ENCODE peak calls at places on chromosomes 6 and 20, in seven cellular contexts. One of them, this sample, is unnamed.

GRCh38 chr6:6583836-6584235 is 4.7 kb upstream of the LY86 start:
- DNase-seq in astrocyte: no peak
- DNase-seq in breast epithelium: no peak
- DNase-seq in AG20443: no peak
- DNase-seq in NCI-H69: no peak
- DNase-seq in GM13977: no peak
- DNase-seq in HL-60: peak
- DNase-seq in this sample: no peak

GRCh38 chr6:63352587-63353281 is 33.0 kb upstream of the LGSN start:
- DNase-seq in AG20443: peak
- DNase-seq in GM13977: peak
- DNase-seq in astrocyte: peak
- DNase-seq in NCI-H69: peak
- DNase-seq in breast epithelium: no peak
- DNase-seq in HL-60: peak
- DNase-seq in this sample: peak

GRCh38 chr20:19583532-19584175 is 174.4 kb upstream of the RIN2 start:
- DNase-seq in astrocyte: no peak
- DNase-seq in HL-60: peak
- DNase-seq in AG20443: peak
- DNase-seq in breast epithelium: peak
- DNase-seq in GM13977: peak
- DNase-seq in NCI-H69: peak
- DNase-seq in this sample: peak

GRCh38 chr20:35329435-35330139 is 37.4 kb upstream of the FAM83C start:
- DNase-seq in breast epithelium: no peak
- DNase-seq in GM13977: peak
- DNase-seq in astrocyte: no peak
- DNase-seq in NCI-H69: peak
- DNase-seq in HL-60: peak
- DNase-seq in AG20443: peak
- DNase-seq in this sample: no peak

GRCh38 chr6:105779113-105779512 is 307.0 kb upstream of the PRDM1 start:
- DNase-seq in astrocyte: no peak
- DNase-seq in NCI-H69: no peak
- DNase-seq in GM13977: no peak
- DNase-seq in HL-60: no peak
- DNase-seq in AG20443: peak
- DNase-seq in breast epithelium: no peak
- DNase-seq in this sample: no peak

GRCh38 chr20:21109144-21109543 is 3.0 kb upstream of the LINC00237 start:
- DNase-seq in GM13977: no peak
- DNase-seq in AG20443: no peak
- DNase-seq in breast epithelium: no peak
- DNase-seq in HL-60: no peak
- DNase-seq in astrocyte: no peak
- DNase-seq in NCI-H69: no peak
- DNase-seq in this sample: no peak

GRCh38 chr6:158638393-158638792 is 6.2 kb downstream of the DYNLT1 start:
- DNase-seq in GM13977: no peak
- DNase-seq in astrocyte: no peak
- DNase-seq in breast epithelium: no peak
- DNase-seq in HL-60: no peak
- DNase-seq in NCI-H69: no peak
- DNase-seq in AG20443: no peak
- DNase-seq in this sample: no peak

GRCh38 chr6:157988700-157989063 is 7.0 kb downstream of the SYNJ2 start:
- DNase-seq in GM13977: no peak
- DNase-seq in NCI-H69: no peak
- DNase-seq in HL-60: no peak
- DNase-seq in breast epithelium: no peak
- DNase-seq in astrocyte: no peak
- DNase-seq in AG20443: no peak
- DNase-seq in this sample: no peak

GRCh38 chr6:42453649-42454427 is 2.1 kb upstream of the TRERF1 start:
- DNase-seq in NCI-H69: peak
- DNase-seq in GM13977: peak
- DNase-seq in HL-60: peak
- DNase-seq in breast epithelium: peak
- DNase-seq in AG20443: peak
- DNase-seq in astrocyte: peak
- DNase-seq in this sample: no peak

GRCh38 chr6:106339334-106340029 is 13.9 kb upstream of the ATG5 start:
- DNase-seq in NCI-H69: peak
- DNase-seq in breast epithelium: no peak
- DNase-seq in GM13977: peak
- DNase-seq in astrocyte: peak
- DNase-seq in HL-60: peak
- DNase-seq in AG20443: peak
- DNase-seq in this sample: no peak

GRCh38 chr6:106119526-106119925 is 33.4 kb downstream of the PRDM1 start:
- DNase-seq in HL-60: no peak
- DNase-seq in GM13977: no peak
- DNase-seq in breast epithelium: no peak
- DNase-seq in AG20443: no peak
- DNase-seq in NCI-H69: no peak
- DNase-seq in astrocyte: no peak
- DNase-seq in this sample: no peak

GRCh38 chr6:105882071-105882803 is 203.9 kb upstream of the PRDM1 start:
- DNase-seq in breast epithelium: no peak
- DNase-seq in AG20443: no peak
- DNase-seq in GM13977: no peak
- DNase-seq in astrocyte: peak
- DNase-seq in NCI-H69: no peak
- DNase-seq in HL-60: no peak
- DNase-seq in this sample: no peak

GRCh38 chr6:17859846-17860245 is 127.6 kb downstream of the KIF13A start:
- DNase-seq in astrocyte: no peak
- DNase-seq in AG20443: no peak
- DNase-seq in breast epithelium: no peak
- DNase-seq in HL-60: no peak
- DNase-seq in GM13977: no peak
- DNase-seq in NCI-H69: no peak
- DNase-seq in this sample: no peak

GRCh38 chr20:37251836-37252477 is 9.7 kb downstream of the GHRH start:
- DNase-seq in breast epithelium: no peak
- DNase-seq in AG20443: no peak
- DNase-seq in NCI-H69: no peak
- DNase-seq in GM13977: no peak
- DNase-seq in HL-60: no peak
- DNase-seq in astrocyte: no peak
- DNase-seq in this sample: no peak

GRCh38 chr6:39184906-39185580 is 44.2 kb downstream of the KCNK5 start:
- DNase-seq in AG20443: no peak
- DNase-seq in NCI-H69: no peak
- DNase-seq in breast epithelium: no peak
- DNase-seq in astrocyte: no peak
- DNase-seq in GM13977: no peak
- DNase-seq in HL-60: no peak
- DNase-seq in this sample: no peak

GRCh38 chr20:14522595-14522994 is 185.2 kb upstream of the FLRT3 start:
- DNase-seq in HL-60: no peak
- DNase-seq in astrocyte: no peak
- DNase-seq in breast epithelium: no peak
- DNase-seq in NCI-H69: no peak
- DNase-seq in GM13977: no peak
- DNase-seq in AG20443: no peak
- DNase-seq in this sample: no peak

GRCh38 chr6:139955366-139956155 is 581.1 kb upstream of the CITED2 start:
- DNase-seq in NCI-H69: peak
- DNase-seq in breast epithelium: no peak
- DNase-seq in GM13977: no peak
- DNase-seq in astrocyte: no peak
- DNase-seq in HL-60: no peak
- DNase-seq in AG20443: no peak
- DNase-seq in this sample: no peak